ENCODE peak calls at places on chromosomes 7 and 10, in seven cellular contexts. One of them, this sample, is unnamed.

GRCh38 chr7:41984888-41985287 is 252.1 kb downstream of the GLI3 start:
- DNase-seq in GM23338: no peak
- DNase-seq in neural progenitor cell: no peak
- DNase-seq in HCT116: no peak
- DNase-seq in hepatocyte: peak
- DNase-seq in GM23248: peak
- DNase-seq in PC-3: peak
- DNase-seq in this sample: peak

GRCh38 chr10:97406064-97406463 is 4.9 kb upstream of the RRP12 start:
- DNase-seq in GM23338: no peak
- DNase-seq in neural progenitor cell: no peak
- DNase-seq in HCT116: no peak
- DNase-seq in hepatocyte: no peak
- DNase-seq in GM23248: no peak
- DNase-seq in PC-3: no peak
- DNase-seq in this sample: no peak

GRCh38 chr7:45680776-45681175 is 106.6 kb downstream of the ADCY1 start:
- DNase-seq in GM23338: no peak
- DNase-seq in neural progenitor cell: no peak
- DNase-seq in HCT116: no peak
- DNase-seq in hepatocyte: no peak
- DNase-seq in GM23248: no peak
- DNase-seq in PC-3: no peak
- DNase-seq in this sample: no peak

GRCh38 chr10:44312401-44312800 is 72.5 kb downstream of the CXCL12 start:
- DNase-seq in GM23338: no peak
- DNase-seq in neural progenitor cell: no peak
- DNase-seq in HCT116: no peak
- DNase-seq in hepatocyte: no peak
- DNase-seq in GM23248: no peak
- DNase-seq in PC-3: no peak
- DNase-seq in this sample: no peak

GRCh38 chr10:114151486-114151885 is 22.5 kb downstream of the CCDC186 start:
- DNase-seq in GM23338: no peak
- DNase-seq in neural progenitor cell: no peak
- DNase-seq in HCT116: peak
- DNase-seq in hepatocyte: no peak
- DNase-seq in GM23248: peak
- DNase-seq in PC-3: peak
- DNase-seq in this sample: no peak

GRCh38 chr10:95864906-95865813 is 42.6 kb upstream of the CC2D2B start:
- DNase-seq in GM23338: peak
- DNase-seq in neural progenitor cell: peak
- DNase-seq in HCT116: peak
- DNase-seq in hepatocyte: peak
- DNase-seq in GM23248: peak
- DNase-seq in PC-3: peak
- DNase-seq in this sample: peak

GRCh38 chr7:157011333-157012112 is 1.1 kb upstream of the MNX1 start:
- DNase-seq in GM23338: peak
- DNase-seq in neural progenitor cell: peak
- DNase-seq in HCT116: no peak
- DNase-seq in hepatocyte: no peak
- DNase-seq in GM23248: no peak
- DNase-seq in PC-3: peak
- DNase-seq in this sample: peak

GRCh38 chr10:94416896-94417295 is 14.6 kb downstream of the TBC1D12 start:
- DNase-seq in GM23338: no peak
- DNase-seq in neural progenitor cell: no peak
- DNase-seq in HCT116: no peak
- DNase-seq in hepatocyte: no peak
- DNase-seq in GM23248: no peak
- DNase-seq in PC-3: no peak
- DNase-seq in this sample: no peak

GRCh38 chr7:80047032-80047431 is 87.6 kb upstream of the GNAI1 start:
- DNase-seq in GM23338: no peak
- DNase-seq in neural progenitor cell: no peak
- DNase-seq in HCT116: no peak
- DNase-seq in hepatocyte: no peak
- DNase-seq in GM23248: no peak
- DNase-seq in PC-3: no peak
- DNase-seq in this sample: no peak

GRCh38 chr10:70360215-70360614 is 22.2 kb downstream of the LRRC20 start:
- DNase-seq in GM23338: no peak
- DNase-seq in neural progenitor cell: no peak
- DNase-seq in HCT116: no peak
- DNase-seq in hepatocyte: no peak
- DNase-seq in GM23248: no peak
- DNase-seq in PC-3: no peak
- DNase-seq in this sample: no peak

GRCh38 chr10:103668351-103669242 is 175.1 kb downstream of the NEURL1 start:
- DNase-seq in GM23338: no peak
- DNase-seq in neural progenitor cell: peak
- DNase-seq in HCT116: no peak
- DNase-seq in hepatocyte: no peak
- DNase-seq in GM23248: peak
- DNase-seq in PC-3: no peak
- DNase-seq in this sample: no peak

GRCh38 chr7:24868724-24869123 is 111.3 kb downstream of the OSBPL3 start:
- DNase-seq in GM23338: no peak
- DNase-seq in neural progenitor cell: no peak
- DNase-seq in HCT116: no peak
- DNase-seq in hepatocyte: no peak
- DNase-seq in GM23248: no peak
- DNase-seq in PC-3: no peak
- DNase-seq in this sample: no peak

GRCh38 chr10:33376476-33376875 is 42.0 kb upstream of the NRP1 start:
- DNase-seq in GM23338: no peak
- DNase-seq in neural progenitor cell: no peak
- DNase-seq in HCT116: no peak
- DNase-seq in hepatocyte: no peak
- DNase-seq in GM23248: peak
- DNase-seq in PC-3: no peak
- DNase-seq in this sample: no peak

GRCh38 chr7:42611961-42612360 is 299.9 kb downstream of the C7orf25 start:
- DNase-seq in GM23338: no peak
- DNase-seq in neural progenitor cell: no peak
- DNase-seq in HCT116: no peak
- DNase-seq in hepatocyte: no peak
- DNase-seq in GM23248: peak
- DNase-seq in PC-3: no peak
- DNase-seq in this sample: peak

GRCh38 chr10:56231436-56231835 is 129.6 kb downstream of the ZWINT start:
- DNase-seq in GM23338: peak
- DNase-seq in neural progenitor cell: no peak
- DNase-seq in HCT116: no peak
- DNase-seq in hepatocyte: no peak
- DNase-seq in GM23248: peak
- DNase-seq in PC-3: peak
- DNase-seq in this sample: no peak

GRCh38 chr10:61486738-61487396 is 33.7 kb upstream of the TMEM26 start:
- DNase-seq in GM23338: no peak
- DNase-seq in neural progenitor cell: no peak
- DNase-seq in HCT116: no peak
- DNase-seq in hepatocyte: no peak
- DNase-seq in GM23248: peak
- DNase-seq in PC-3: peak
- DNase-seq in this sample: no peak

GRCh38 chr7:32318300-32319018 is 171.7 kb downstream of the LSM5 start:
- DNase-seq in GM23338: peak
- DNase-seq in neural progenitor cell: no peak
- DNase-seq in HCT116: no peak
- DNase-seq in hepatocyte: no peak
- DNase-seq in GM23248: no peak
- DNase-seq in PC-3: no peak
- DNase-seq in this sample: no peak

GRCh38 chr10:32360884-32361283 is 13.9 kb upstream of the EPC1 start:
- DNase-seq in GM23338: no peak
- DNase-seq in neural progenitor cell: no peak
- DNase-seq in HCT116: no peak
- DNase-seq in hepatocyte: no peak
- DNase-seq in GM23248: no peak
- DNase-seq in PC-3: no peak
- DNase-seq in this sample: no peak

GRCh38 chr10:77247076-77247561 is 390.5 kb downstream of the KCNMA1 start:
- DNase-seq in GM23338: no peak
- DNase-seq in neural progenitor cell: no peak
- DNase-seq in HCT116: no peak
- DNase-seq in hepatocyte: peak
- DNase-seq in GM23248: no peak
- DNase-seq in PC-3: peak
- DNase-seq in this sample: no peak

GRCh38 chr7:1243964-1244416 is 11.3 kb downstream of the UNCX start:
- DNase-seq in GM23338: peak
- DNase-seq in neural progenitor cell: peak
- DNase-seq in HCT116: no peak
- DNase-seq in hepatocyte: no peak
- DNase-seq in GM23248: no peak
- DNase-seq in PC-3: no peak
- DNase-seq in this sample: no peak

GRCh38 chr7:1244701-1245526 is 12.2 kb downstream of the UNCX start:
- DNase-seq in GM23338: no peak
- DNase-seq in neural progenitor cell: peak
- DNase-seq in HCT116: no peak
- DNase-seq in hepatocyte: no peak
- DNase-seq in GM23248: no peak
- DNase-seq in PC-3: no peak
- DNase-seq in this sample: no peak

GRCh38 chr7:1242601-1243289 is 10.1 kb downstream of the UNCX start:
- DNase-seq in GM23338: peak
- DNase-seq in neural progenitor cell: peak
- DNase-seq in HCT116: no peak
- DNase-seq in hepatocyte: no peak
- DNase-seq in GM23248: no peak
- DNase-seq in PC-3: no peak
- DNase-seq in this sample: no peak

GRCh38 chr7:1242129-1242572 is 9.5 kb downstream of the UNCX start:
- DNase-seq in GM23338: peak
- DNase-seq in neural progenitor cell: peak
- DNase-seq in HCT116: no peak
- DNase-seq in hepatocyte: no peak
- DNase-seq in GM23248: no peak
- DNase-seq in PC-3: no peak
- DNase-seq in this sample: no peak

GRCh38 chr7:1243290-1243963 is 10.8 kb downstream of the UNCX start:
- DNase-seq in GM23338: no peak
- DNase-seq in neural progenitor cell: no peak
- DNase-seq in HCT116: no peak
- DNase-seq in hepatocyte: no peak
- DNase-seq in GM23248: no peak
- DNase-seq in PC-3: no peak
- DNase-seq in this sample: no peak
- TF ChIP-seq EZH2 in GM23338: peak
- TF ChIP-seq EZH2 in neural progenitor cell: peak
- TF ChIP-seq EZH2 in HCT116: no peak
- TF ChIP-seq EZH2 in hepatocyte: no peak
- TF ChIP-seq EZH2 in GM23248: peak
- TF ChIP-seq EZH2 in PC-3: no peak
- TF ChIP-seq EZH2 in this sample: no peak

GRCh38 chr7:81629702-81630101 is 140.1 kb downstream of the HGF start:
- DNase-seq in GM23338: no peak
- DNase-seq in neural progenitor cell: no peak
- DNase-seq in HCT116: no peak
- DNase-seq in hepatocyte: no peak
- DNase-seq in GM23248: no peak
- DNase-seq in PC-3: no peak
- DNase-seq in this sample: peak

GRCh38 chr7:81630600-81630999 is 139.2 kb downstream of the HGF start:
- DNase-seq in GM23338: no peak
- DNase-seq in neural progenitor cell: no peak
- DNase-seq in HCT116: no peak
- DNase-seq in hepatocyte: no peak
- DNase-seq in GM23248: no peak
- DNase-seq in PC-3: no peak
- DNase-seq in this sample: no peak

GRCh38 chr7:81626008-81626407 is 143.8 kb downstream of the HGF start:
- DNase-seq in GM23338: no peak
- DNase-seq in neural progenitor cell: no peak
- DNase-seq in HCT116: no peak
- DNase-seq in hepatocyte: no peak
- DNase-seq in GM23248: no peak
- DNase-seq in PC-3: no peak
- DNase-seq in this sample: no peak

GRCh38 chr7:81625311-81625651 is 144.6 kb downstream of the HGF start:
- DNase-seq in GM23338: no peak
- DNase-seq in neural progenitor cell: no peak
- DNase-seq in HCT116: no peak
- DNase-seq in hepatocyte: no peak
- DNase-seq in GM23248: no peak
- DNase-seq in PC-3: no peak
- DNase-seq in this sample: no peak

GRCh38 chr7:81627565-81628287 is 142.1 kb downstream of the HGF start:
- DNase-seq in GM23338: no peak
- DNase-seq in neural progenitor cell: no peak
- DNase-seq in HCT116: no peak
- DNase-seq in hepatocyte: no peak
- DNase-seq in GM23248: peak
- DNase-seq in PC-3: peak
- DNase-seq in this sample: no peak
- TF ChIP-seq EZH2phosphoT487 in GM23338: no peak
- TF ChIP-seq EZH2phosphoT487 in neural progenitor cell: no peak
- TF ChIP-seq EZH2phosphoT487 in HCT116: no peak
- TF ChIP-seq EZH2phosphoT487 in hepatocyte: no peak
- TF ChIP-seq EZH2phosphoT487 in GM23248: no peak
- TF ChIP-seq EZH2phosphoT487 in PC-3: no peak
- TF ChIP-seq EZH2phosphoT487 in this sample: no peak

DNA sequence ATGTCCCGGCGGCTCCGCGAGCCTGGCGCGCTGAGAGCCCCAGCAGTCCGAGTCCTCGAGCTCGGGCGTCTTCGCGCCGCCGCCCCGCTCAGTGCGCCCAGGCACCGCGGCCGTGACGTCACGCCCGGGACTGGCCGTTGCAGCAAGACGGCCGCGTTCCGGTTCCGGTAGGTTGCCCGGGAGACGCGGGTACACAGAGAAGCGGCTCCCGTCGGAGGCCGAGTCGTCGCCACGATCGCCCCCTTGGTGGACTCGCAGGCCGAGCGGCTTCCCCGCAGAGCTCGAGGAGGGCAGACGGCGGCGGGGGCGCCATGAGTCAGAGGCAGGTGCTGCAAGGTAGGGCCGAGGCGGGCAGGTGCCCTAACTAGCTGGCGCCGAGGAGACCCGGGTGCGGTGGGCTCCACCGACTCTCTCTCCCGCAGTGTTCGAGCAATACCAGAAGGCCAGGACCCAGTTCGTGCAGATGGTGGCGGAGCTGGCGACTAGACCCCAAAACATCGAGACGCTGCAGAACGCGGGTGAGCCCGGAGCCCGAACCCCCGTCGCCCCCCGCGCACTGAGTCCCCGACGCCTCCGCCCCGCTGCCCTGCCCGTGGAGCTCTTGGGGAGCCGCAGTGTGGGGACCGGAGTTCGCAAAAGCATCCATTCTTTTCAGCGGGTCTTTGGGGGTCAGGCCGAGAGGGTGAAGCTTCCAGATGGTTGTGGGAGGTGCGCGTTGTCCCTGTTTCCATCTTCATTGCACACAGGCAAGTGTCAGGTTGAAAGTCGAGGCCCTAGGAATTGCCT is at the start of gene SPAG6:
- DNase-seq in GM23338: peak
- DNase-seq in neural progenitor cell: peak
- DNase-seq in HCT116: no peak
- DNase-seq in hepatocyte: peak
- DNase-seq in GM23248: peak
- DNase-seq in PC-3: no peak
- DNase-seq in this sample: no peak
- TF ChIP-seq EZH2 in GM23338: no peak
- TF ChIP-seq EZH2 in neural progenitor cell: peak
- TF ChIP-seq EZH2 in HCT116: no peak
- TF ChIP-seq EZH2 in hepatocyte: peak
- TF ChIP-seq EZH2 in GM23248: no peak
- TF ChIP-seq EZH2 in PC-3: no peak
- TF ChIP-seq EZH2 in this sample: no peak

GRCh38 chr10:48683893-48684292 is 780 bp upstream of the WDFY4 start:
- DNase-seq in GM23338: no peak
- DNase-seq in neural progenitor cell: no peak
- DNase-seq in HCT116: no peak
- DNase-seq in hepatocyte: no peak
- DNase-seq in GM23248: no peak
- DNase-seq in PC-3: no peak
- DNase-seq in this sample: no peak
- TF ChIP-seq EZH2phosphoT487 in GM23338: no peak
- TF ChIP-seq EZH2phosphoT487 in neural progenitor cell: no peak
- TF ChIP-seq EZH2phosphoT487 in HCT116: no peak
- TF ChIP-seq EZH2phosphoT487 in hepatocyte: no peak
- TF ChIP-seq EZH2phosphoT487 in GM23248: no peak
- TF ChIP-seq EZH2phosphoT487 in PC-3: no peak
- TF ChIP-seq EZH2phosphoT487 in this sample: no peak